ENCODE peak calls at places on chromosomes 3 and 15, in four cellular contexts. E is mesenchymal stem cell, P is endodermal cell, Q is IMR-90. A is an unnamed sample.

GRCh38 chr15:69548771-69549170 is 96.2 kb downstream of the RPLP1 start:
- DNase-seq in Q (no peak), P (no peak), E (no peak), A (no peak)

GRCh38 chr3:73511555-73511954 is 113.2 kb downstream of the PDZRN3 start:
- DNase-seq in E (no peak), P (no peak), Q (no peak), A (no peak)

GRCh38 chr3:100420885-100421284 is 19.5 kb downstream of the LNP1 start:
- DNase-seq in Q (no peak), E (no peak), P (no peak), A (no peak)

GRCh38 chr15:101011582-101011981 is 92.4 kb downstream of the LRRK1 start:
- DNase-seq in E (no peak), Q (no peak), P (no peak), A (no peak)

GRCh38 chr3:58398669-58399333 is 34.8 kb downstream of the PDHB start:
- DNase-seq in E (no peak), P (no peak), Q (no peak), A (no peak)

GRCh38 chr15:57079907-57080750 is 161.7 kb downstream of the TCF12 start:
- DNase-seq in E (no peak), Q (no peak), P (no peak), A (no peak)

GRCh38 chr3:171445805-171446204 is 14.4 kb downstream of the TNIK start:
- DNase-seq in E (no peak), Q (no peak), P (no peak), A (no peak)

GRCh38 chr3:150544040-150544439 is 2.3 kb downstream of the SERP1 start:
- DNase-seq in E (peak; percentile 67), P (no peak), Q (peak; percentile 80), A (no peak)

GRCh38 chr3:6578526-6578925 is 282.4 kb upstream of the GRM7 start:
- DNase-seq in P (no peak), E (no peak), Q (no peak), A (no peak)

GRCh38 chr3:127373701-127374625 is 86.1 kb upstream of the PRR20G start:
- DNase-seq in E (no peak), P (peak; percentile 88), Q (no peak), A (peak; percentile 55)

GRCh38 chr3:31354373-31354772 is 178.4 kb upstream of the STT3B start:
- DNase-seq in Q (no peak), E (no peak), P (no peak), A (no peak)

GRCh38 chr3:102129774-102130608 is 280.7 kb downstream of the NFKBIZ start:
- DNase-seq in E (peak; percentile 74), P (no peak), Q (peak; percentile 86), A (no peak)

DNA sequence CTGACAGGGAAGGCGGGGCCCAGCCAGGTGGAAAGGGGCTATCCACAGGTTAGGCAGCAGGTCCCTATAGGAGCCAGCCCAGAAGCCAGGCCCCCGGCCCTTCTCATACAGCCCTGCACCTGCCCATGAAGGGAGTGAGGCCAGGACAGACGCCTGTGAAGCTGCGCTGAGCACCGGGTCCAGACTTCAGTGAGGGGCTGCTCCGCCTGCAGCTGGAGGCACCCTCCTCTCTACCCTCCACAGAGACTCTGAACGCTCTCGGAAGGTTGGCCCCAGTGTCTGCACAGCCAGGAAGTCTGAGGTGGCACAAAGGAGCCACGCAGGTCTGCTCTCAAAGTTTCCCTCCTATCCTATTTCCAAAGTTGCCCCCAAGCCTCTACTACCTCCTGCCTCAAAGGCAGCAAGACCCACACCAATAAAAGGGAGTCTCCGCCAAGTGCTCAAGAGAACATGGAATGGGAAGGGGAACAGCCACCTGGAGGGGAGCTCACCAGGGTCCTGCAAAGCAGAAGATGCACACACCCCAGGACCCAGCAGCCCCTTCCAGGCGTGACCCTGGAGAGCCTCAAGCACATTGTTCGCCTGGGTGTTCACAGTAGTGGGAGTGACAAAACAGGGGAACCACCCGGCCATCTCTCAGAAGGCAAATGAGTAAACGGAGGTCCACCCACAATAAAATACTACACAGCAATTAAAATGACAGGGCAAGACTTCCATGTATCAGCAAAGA is 19.5 kb downstream of the XXYLT1 start:
- DNase-seq in Q (no peak), P (peak; percentile 45), E (no peak), A (no peak)
- H3K9ac ChIP-seq in Q (no peak overlapping the region), P (no peak overlapping the region), E (no peak overlapping the region), A (no peak overlapping the region)

DNA sequence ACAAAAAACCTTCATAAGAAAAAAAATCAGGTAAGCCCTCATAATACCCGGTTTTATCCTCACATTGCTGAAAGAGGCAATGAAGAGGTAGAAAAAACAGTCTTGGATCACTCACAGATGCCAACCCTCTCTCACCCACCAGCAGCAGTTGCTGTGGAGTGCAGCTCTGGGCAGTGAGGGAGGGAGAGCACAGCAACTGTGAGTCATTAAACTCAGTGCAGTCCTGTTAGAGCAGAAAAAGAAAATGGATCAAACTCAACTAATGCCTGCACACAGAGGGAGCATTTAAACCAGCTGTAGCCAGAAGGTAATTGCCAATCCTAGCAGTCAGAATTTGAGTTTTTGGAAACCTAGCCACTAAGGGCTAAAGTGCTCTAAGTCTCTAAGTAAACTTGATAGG is 1050.6 kb upstream of the ALCAM start:
- DNase-seq in P (no peak), E (no peak), Q (peak; percentile 1), A (peak; percentile 22)
- H3K9me3 ChIP-seq in P (peaks cover 21% of the 10 kb centered on the region), E (peaks cover 12% of the 10 kb centered on the region), Q (no peaks in the 10 kb centered on the region), A (no peaks in the 10 kb centered on the region)

GRCh38 chr3:50341996-50342732 is 1.5 kb upstream of the RASSF1 start:
- DNase-seq in Q (no peak), E (no peak), P (no peak), A (peak; percentile 67)

GRCh38 chr3:50345008-50345407 is 524 bp downstream of the ZMYND10 start:
- DNase-seq in E (no peak), P (no peak), Q (no peak), A (no peak)

GRCh38 chr3:50342818-50343633 is 2.4 kb upstream of the RASSF1 start:
- DNase-seq in P (peak; percentile 80), Q (no peak), E (no peak), A (peak; percentile 56)

GRCh38 chr3:50347187-50347813 is 1.8 kb upstream of the ZMYND10 start:
- DNase-seq in P (peak; percentile 88), Q (peak; percentile 71), E (peak; percentile 83), A (peak; percentile 90)

DNA sequence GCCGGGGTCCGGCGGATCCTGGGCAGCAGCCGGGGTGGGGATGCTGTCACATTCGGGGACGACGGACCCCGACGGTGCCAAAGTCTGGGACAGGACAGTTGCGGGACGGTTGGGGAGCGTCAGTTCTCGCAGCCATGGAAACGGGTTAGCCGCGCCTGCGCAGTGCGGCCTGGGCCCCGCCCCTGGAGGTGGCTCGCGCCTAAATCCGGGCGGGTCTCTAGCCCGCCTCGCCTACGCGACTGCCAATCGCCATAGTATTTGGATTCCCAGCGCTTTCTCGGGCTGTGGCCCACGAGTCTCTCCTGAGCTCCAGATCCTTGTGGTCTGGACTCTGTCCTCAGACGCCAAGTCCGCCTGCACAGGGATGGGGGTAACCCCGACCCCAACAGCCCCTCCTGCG is at the start of gene ZMYND10:
- DNase-seq in Q (peak; percentile 28), P (peak; percentile 94), E (no peak), A (peak; percentile 88)
- H3K9ac ChIP-seq in Q (peak within 1 kb of the TSS; percentile 47), P (no peak within 1 kb of the TSS), E (peak within 1 kb of the TSS; percentile 64), A (peak within 1 kb of the TSS; percentile 35)

GRCh38 chr3:55659023-55659355 is 171.9 kb upstream of the WNT5A start:
- DNase-seq in Q (no peak), P (peak; percentile 57), E (no peak), A (no peak)
- H3K9me3 ChIP-seq in Q (no peaks in the 10 kb centered on the region), P (no peaks in the 10 kb centered on the region), E (no peaks in the 10 kb centered on the region), A (no peaks in the 10 kb centered on the region)

DNA sequence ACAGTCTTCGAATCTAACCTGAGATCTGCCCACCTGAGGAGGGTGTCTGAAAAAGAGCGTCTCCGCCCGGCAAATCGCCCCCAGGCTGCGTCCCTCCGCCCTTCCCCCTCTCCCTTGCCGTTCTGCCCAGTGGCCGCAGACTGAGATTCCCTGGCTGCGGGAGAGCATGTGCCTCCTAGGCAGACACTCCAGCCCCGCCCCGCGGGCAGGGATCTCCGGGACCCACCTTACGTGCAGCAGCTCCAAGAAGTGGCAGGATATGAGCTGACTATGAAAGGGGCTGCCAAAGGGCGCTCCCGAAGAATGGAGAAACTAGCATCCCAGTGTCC is 2.7 kb upstream of the WNT5A start:
- DNase-seq in P (peak; percentile 82), Q (no peak), E (peak; percentile 57), A (peak; percentile 72)
- H3K9ac ChIP-seq in P (no peak overlapping the region), Q (no peak overlapping the region), E (no peak overlapping the region), A (no peak overlapping the region)

GRCh38 chr3:43041517-43041916 is 62.4 kb downstream of the GASK1A start:
- DNase-seq in P (peak; percentile 7), Q (no peak), E (no peak), A (no peak)

GRCh38 chr3:43043071-43043766 is 62.7 kb downstream of the POMGNT2 start:
- DNase-seq in Q (no peak), P (no peak), E (no peak), A (no peak)

GRCh38 chr3:43043793-43044192 is 62.1 kb downstream of the POMGNT2 start:
- DNase-seq in E (no peak), Q (no peak), P (peak; percentile 10), A (no peak)

GRCh38 chr3:43048470-43048869 is 57.4 kb downstream of the POMGNT2 start:
- DNase-seq in E (no peak), P (peak; percentile 8), Q (no peak), A (no peak)

DNA sequence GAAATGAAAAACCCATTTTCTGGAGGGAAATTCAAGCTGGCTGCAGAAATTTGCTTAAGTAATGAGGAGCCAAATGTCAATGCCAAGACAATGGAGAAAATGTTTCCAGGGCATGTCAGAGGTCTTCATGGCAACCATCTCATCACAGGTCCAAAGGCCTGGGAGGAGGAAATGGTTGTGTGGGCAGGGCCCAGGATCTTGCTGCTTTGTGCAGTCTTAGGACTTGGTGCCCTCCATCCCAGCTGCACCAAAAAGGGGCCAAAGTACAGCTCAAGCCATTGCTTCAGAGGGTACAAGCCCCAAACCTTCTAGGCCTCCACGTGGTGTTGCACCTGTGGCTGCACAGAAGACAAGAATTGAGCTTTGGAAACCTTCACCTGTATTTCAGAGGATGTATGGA is 59.3 kb downstream of the POMGNT2 start:
- DNase-seq in Q (no peak), P (no peak), E (no peak), A (no peak)
- H3K9me3 ChIP-seq in Q (peaks cover under 1% of the 10 kb centered on the region), P (peaks cover 73% of the 10 kb centered on the region), E (peaks cover 73% of the 10 kb centered on the region), A (peaks cover 10% of the 10 kb centered on the region)

GRCh38 chr3:2603734-2604297 is 505.1 kb downstream of the CNTN4 start:
- DNase-seq in P (no peak), E (peak; percentile 23), Q (no peak), A (no peak)
- H3K9ac ChIP-seq in P (no peak overlapping the region), E (no peak overlapping the region), Q (no peak overlapping the region), A (no peak overlapping the region)

GRCh38 chr3:48268936-48269551 is 28.1 kb downstream of the ZNF589 start:
- DNase-seq in E (no peak), P (no peak), Q (no peak), A (no peak)
- H3K9me3 ChIP-seq in E (no peaks in the 10 kb centered on the region), P (peaks cover 26% of the 10 kb centered on the region), Q (peaks cover 2% of the 10 kb centered on the region), A (no peaks in the 10 kb centered on the region)

GRCh38 chr15:90376789-90377188 is 11.3 kb upstream of the IQGAP1 start:
- DNase-seq in Q (no peak), P (no peak), E (no peak), A (no peak)

GRCh38 chr15:90375071-90375470 is 13.0 kb upstream of the IQGAP1 start:
- DNase-seq in P (no peak), Q (no peak), E (no peak), A (no peak)

GRCh38 chr15:90382305-90382704 is 5.7 kb upstream of the IQGAP1 start:
- DNase-seq in Q (no peak), P (no peak), E (no peak), A (no peak)

GRCh38 chr15:90381515-90381914 is 6.5 kb upstream of the IQGAP1 start:
- DNase-seq in Q (no peak), E (no peak), P (no peak), A (no peak)

GRCh38 chr15:90379263-90379662 is 8.8 kb upstream of the IQGAP1 start:
- DNase-seq in E (no peak), P (no peak), Q (no peak), A (no peak)
- H3K9ac ChIP-seq in E (no peak overlapping the region), P (no peak overlapping the region), Q (no peak overlapping the region), A (no peak overlapping the region)

A was measured in kidney.